ENCODE peak calls at places on chromosome 9, in nine cellular contexts. F, A, Y, R, P, M, X, D and V are unnamed samples.

GRCh38 chr9:79570449-79571308 is 1.1 kb upstream of the TLE4 start:
- DNase-seq in X (peak; percentile 60), D (peak; percentile 69), R (peak; percentile 34), Y (peak; percentile 57), A (no peak), F (peak; percentile 12), P (peak; percentile 63), M (peak; percentile 38), V (no peak)

GRCh38 chr9:132241840-132242620 is 80.2 kb downstream of the NTNG2 start:
- DNase-seq in R (no peak), X (no peak), Y (peak; percentile 78), P (no peak), M (no peak), D (no peak), A (no peak), F (no peak), V (no peak)

GRCh38 chr9:26551971-26552370 is 340.6 kb downstream of the CAAP1 start:
- DNase-seq in F (no peak), D (no peak), X (no peak), A (no peak), P (no peak), R (no peak), M (no peak), Y (no peak), V (no peak)

GRCh38 chr9:73011346-73011745 is 58.5 kb upstream of the ALDH1A1 start:
- DNase-seq in R (no peak), F (no peak), A (no peak), Y (no peak), D (no peak), M (peak; percentile 7), P (peak; percentile 1), X (no peak), V (no peak)

GRCh38 chr9:72931437-72931836 is 21.4 kb downstream of the ALDH1A1 start:
- DNase-seq in A (no peak), P (no peak), D (no peak), M (no peak), F (no peak), Y (no peak), X (no peak), R (no peak), V (no peak)

GRCh38 chr9:121261107-121261460 is 6.9 kb upstream of the GSN start:
- DNase-seq in A (no peak), Y (no peak), D (no peak), P (no peak), M (no peak), X (no peak), R (peak; percentile 63), F (no peak), V (no peak)

GRCh38 chr9:111598730-111599091 is 736 bp downstream of the PTGR1 start:
- DNase-seq in R (peak; percentile 50), A (no peak), P (peak; percentile 62), D (no peak), Y (peak; percentile 54), M (peak; percentile 31), F (peak; percentile 31), X (no peak), V (no peak)

GRCh38 chr9:128231638-128232568 is 28.7 kb downstream of the DNM1 start:
- DNase-seq in X (no peak), F (no peak), Y (no peak), P (no peak), D (no peak), A (no peak), R (no peak), M (no peak), V (no peak)

GRCh38 chr9:101727621-101728524 is 10.6 kb downstream of the GRIN3A start:
- DNase-seq in Y (peak; percentile 65), R (no peak), M (peak; percentile 26), F (peak; percentile 34), P (peak; percentile 11), X (no peak), D (no peak), A (no peak), V (no peak)

GRCh38 chr9:88988796-88989641 is 2.2 kb upstream of the S1PR3 start:
- DNase-seq in M (no peak), D (no peak), F (no peak), R (peak; percentile 30), P (peak; percentile 69), A (no peak), Y (no peak), X (no peak), V (peak; percentile 25)

GRCh38 chr9:98536542-98537173 is 172.1 kb downstream of the GABBR2 start:
- DNase-seq in R (no peak), Y (peak; percentile 52), P (no peak), D (no peak), X (no peak), M (no peak), F (peak; percentile 7), A (no peak), V (peak; percentile 58)

GRCh38 chr9:129838707-129839259 is 3.5 kb downstream of the USP20 start:
- DNase-seq in M (peak; percentile 83), F (peak; percentile 91), Y (no peak), R (no peak), A (no peak), X (no peak), P (peak; percentile 91), D (no peak), V (no peak)

GRCh38 chr9:107872457-107873192 is 383.1 kb upstream of the KLF4 start:
- DNase-seq in D (no peak), A (no peak), F (no peak), Y (no peak), R (no peak), P (no peak), X (no peak), M (no peak), V (no peak)

GRCh38 chr9:98971168-98971914 is 27.6 kb downstream of the COL15A1 start:
- DNase-seq in R (no peak), X (no peak), A (no peak), F (peak; percentile 49), P (peak; percentile 91), Y (no peak), M (peak; percentile 75), D (no peak), V (peak; percentile 85)

GRCh38 chr9:113668057-113668456 is 204.5 kb downstream of the RGS3 start:
- DNase-seq in D (no peak), M (no peak), Y (no peak), X (no peak), R (no peak), A (no peak), P (no peak), F (no peak), V (no peak)

GRCh38 chr9:93683331-93684134 is 107.1 kb downstream of the PHF2 start:
- DNase-seq in A (no peak), M (no peak), R (no peak), D (no peak), X (no peak), P (no peak), F (no peak), Y (peak; percentile 34), V (peak; percentile 92)

GRCh38 chr9:86637515-86637914 is 283.3 kb upstream of the TUT7 start:
- DNase-seq in R (peak; percentile 6), F (no peak), Y (no peak), P (peak; percentile 39), A (no peak), M (peak; percentile 21), X (no peak), D (no peak), V (no peak)

GRCh38 chr9:110078626-110079025 is 129.3 kb downstream of the C9orf152 start:
- DNase-seq in R (peak; percentile 63), A (no peak), X (no peak), P (no peak), Y (no peak), D (no peak), M (no peak), F (no peak), V (no peak)

GRCh38 chr9:6150483-6150882 is 65.1 kb upstream of the IL33 start:
- DNase-seq in F (no peak), M (no peak), A (no peak), P (no peak), Y (no peak), X (no peak), D (no peak), R (no peak), V (no peak)

GRCh38 chr9:107243757-107244156 is 39.3 kb upstream of the RAD23B start:
- DNase-seq in R (no peak), M (peak; percentile 59), D (no peak), P (peak; percentile 83), X (no peak), A (no peak), F (peak; percentile 96), Y (peak; percentile 83), V (no peak)

GRCh38 chr9:22065431-22065830 is 56.3 kb upstream of the CDKN2B start:
- DNase-seq in M (no peak), A (no peak), Y (no peak), D (no peak), X (no peak), P (no peak), F (no peak), R (no peak), V (no peak)
- TF ChIP-seq CTCF in M (no peak), A (no peak), Y (no peak), D (no peak), X (no peak), P (no peak), F (no peak), R (no peak), V (no peak)

GRCh38 chr9:35057271-35057620 is 15.2 kb downstream of the VCP start:
- DNase-seq in A (no peak), M (no peak), R (no peak), X (no peak), F (no peak), Y (no peak), D (no peak), P (no peak), V (no peak)
- H3K36me3 ChIP-seq in A (peaks cover 14% of the 10 kb centered on the region), M (peaks cover 88% of the 10 kb centered on the region), R (peaks cover 48% of the 10 kb centered on the region), X (peaks cover 53% of the 10 kb centered on the region), F (peaks cover 68% of the 10 kb centered on the region), Y (peaks cover 99% of the 10 kb centered on the region), D (peaks cover 100% of the 10 kb centered on the region), P (peaks cover 70% of the 10 kb centered on the region), V (peaks cover 82% of the 10 kb centered on the region)

GRCh38 chr9:134007150-134007549 is 15.0 kb upstream of the VAV2 start:
- DNase-seq in A (no peak), Y (no peak), F (no peak), P (no peak), R (no peak), M (no peak), D (no peak), X (no peak), V (no peak)
- H3K27ac ChIP-seq in A (no peak overlapping the region), Y (no peak overlapping the region), F (no peak overlapping the region), P (no peak overlapping the region), R (no peak overlapping the region), M (no peak overlapping the region), D (no peak overlapping the region), X (no peak overlapping the region), V (no peak overlapping the region)

DNA sequence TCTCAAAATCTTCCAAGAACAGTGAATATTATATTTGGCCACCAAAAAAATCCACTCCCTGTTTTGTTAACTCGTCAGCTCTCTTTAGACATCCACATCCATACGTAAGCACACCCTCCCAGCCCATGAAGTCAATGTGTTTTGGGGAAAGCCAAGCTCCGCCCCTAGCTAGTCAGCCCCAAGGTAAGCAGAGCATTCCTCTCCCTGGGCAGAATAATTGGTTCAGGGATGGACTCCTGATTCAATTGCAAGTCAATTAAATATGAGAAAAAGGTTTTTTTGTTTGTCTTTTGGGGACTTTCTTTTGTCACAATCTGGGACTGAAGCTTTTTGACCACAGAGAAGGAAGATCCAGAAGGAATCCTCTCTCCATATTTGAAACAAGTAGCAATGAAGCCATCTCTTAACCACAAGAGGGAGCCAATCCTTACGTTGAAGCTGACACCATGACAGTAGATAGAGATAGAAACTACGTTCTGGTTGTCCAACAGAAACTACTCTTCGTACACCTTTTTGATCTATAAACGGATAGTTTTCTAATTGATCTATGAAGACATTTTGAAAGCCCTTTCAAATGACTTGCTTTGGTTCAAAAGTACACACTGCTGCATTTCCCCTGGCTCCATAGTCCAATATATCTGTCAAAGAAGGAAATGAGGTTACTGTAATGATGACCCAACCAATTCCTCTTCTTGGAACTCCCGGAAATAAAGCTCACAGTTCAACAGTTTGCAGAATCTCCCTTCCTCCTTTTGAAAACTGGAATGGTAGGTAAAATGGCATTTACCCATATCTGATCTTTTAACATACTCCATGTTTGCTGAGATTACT is 166.4 kb downstream of the TLE1 start:
- DNase-seq in D (no peak), Y (no peak), M (peak; percentile 59), X (peak; percentile 47), R (peak; percentile 73), P (peak; percentile 66), F (peak; percentile 74), A (no peak), V (no peak)
- TF ChIP-seq CTCF in D (peak; percentile 50), Y (peak; percentile 73), M (peak; percentile 71), X (peak; percentile 68), R (peak; percentile 61), P (peak; percentile 57), F (peak; percentile 66), A (peak; percentile 35), V (peak; percentile 52)